ENCODE peak calls at places on chromosomes 12 and 14, in four cellular contexts. G is foreskin fibroblast, P is Peyer's patch, Z is spleen. A is an unnamed sample.

GRCh38 chr12:40727774-40728483 is 35.7 kb downstream of the CNTN1 start:
- DNase-seq in G (no peak), P (no peak), Z (no peak), A (no peak)

GRCh38 chr12:53005215-53005985 is 856 bp upstream of the EIF4B start:
- DNase-seq in G (no peak), P (peak; percentile 54), Z (peak; percentile 85), A (no peak)

GRCh38 chr12:89189448-89189847 is 162.9 kb downstream of the DUSP6 start:
- DNase-seq in G (no peak), P (no peak), Z (no peak), A (no peak)

GRCh38 chr12:3557136-3557697 is 66.2 kb downstream of the PRMT8 start:
- DNase-seq in G (no peak), P (no peak), Z (no peak), A (no peak)

GRCh38 chr12:115044073-115044472 is 360.1 kb upstream of the TBX3 start:
- DNase-seq in G (no peak), P (no peak), Z (no peak), A (no peak)

GRCh38 chr12:27709932-27710591 is 570 bp upstream of the MRPS35 start:
- DNase-seq in G (peak; percentile 22), P (no peak), Z (no peak), A (no peak)

GRCh38 chr12:132170094-132170636 is 25.9 kb downstream of the NOC4L start:
- DNase-seq in G (peak; percentile 43), P (no peak), Z (peak; percentile 59), A (peak; percentile 62)

GRCh38 chr14:32022938-32023466 is 54.1 kb upstream of the ARHGAP5 start:
- DNase-seq in G (no peak), P (no peak), Z (no peak), A (no peak)

GRCh38 chr14:95585971-95586620 is 51.2 kb downstream of the GLRX5 start:
- DNase-seq in G (no peak), P (no peak), Z (no peak), A (no peak)

GRCh38 chr14:32251530-32251929 is 48.5 kb upstream of the RNU6-8 start:
- DNase-seq in G (no peak), P (no peak), Z (no peak), A (no peak)

GRCh38 chr12:75478395-75478794 is 2.2 kb upstream of the GLIPR1 start:
- DNase-seq in G (peak; percentile 62), P (no peak), Z (no peak), A (no peak)

GRCh38 chr12:29113101-29113500 is 36.0 kb upstream of the FAR2 start:
- DNase-seq in G (peak; percentile 1), P (no peak), Z (no peak), A (peak; percentile 28)

GRCh38 chr12:6171409-6172015 is 28.7 kb upstream of the CD9 start:
- DNase-seq in G (no peak), P (no peak), Z (no peak), A (no peak)

GRCh38 chr12:106054016-106054415 is 84.7 kb downstream of the NUAK1 start:
- DNase-seq in G (no peak), P (no peak), Z (no peak), A (no peak)

GRCh38 chr12:125418902-125419564 is 353.8 kb downstream of the AACS start:
- DNase-seq in G (no peak), P (no peak), Z (no peak), A (no peak)

GRCh38 chr12:27524839-27525238 is 833 bp downstream of the PPFIBP1 start:
- DNase-seq in G (no peak), P (no peak), Z (no peak), A (no peak)

GRCh38 chr12:70049596-70050360 is 193.5 kb upstream of the CNOT2 start:
- DNase-seq in G (no peak), P (no peak), Z (no peak), A (no peak)

GRCh38 chr14:73763396-73763795 is 49.2 kb upstream of the PNMA1 start:
- DNase-seq in G (no peak), P (peak; percentile 19), Z (peak; percentile 6), A (no peak)

GRCh38 chr12:109999983-110000505 is 814 bp downstream of the ANKRD13A start:
- DNase-seq in G (peak; percentile 41), P (no peak), Z (peak; percentile 82), A (no peak)

GRCh38 chr12:65670775-65671174 is 153.5 kb upstream of the HMGA2 start:
- DNase-seq in G (no peak), P (no peak), Z (no peak), A (no peak)

GRCh38 chr12:131195796-131196195 is 242.1 kb downstream of the ADGRD1 start:
- DNase-seq in G (no peak), P (peak; percentile 38), Z (peak; percentile 72), A (no peak)

GRCh38 chr12:58139894-58140293 is 198.5 kb downstream of the ATP23 start:
- DNase-seq in G (no peak), P (no peak), Z (no peak), A (no peak)

GRCh38 chr12:18556081-18556645 is 181.6 kb downstream of the PLCZ1 start:
- DNase-seq in G (no peak), P (no peak), Z (no peak), A (no peak)

GRCh38 chr12:89636054-89636775 is 72.4 kb downstream of the ATP2B1 start:
- DNase-seq in G (peak; percentile 38), P (no peak), Z (no peak), A (no peak)

GRCh38 chr14:91315844-91316267 is 71.4 kb upstream of the GPR68 start:
- DNase-seq in G (no peak), P (no peak), Z (peak; percentile 94), A (no peak)

GRCh38 chr12:1324099-1324498 is 270.3 kb downstream of the FBXL14 start:
- DNase-seq in G (no peak), P (no peak), Z (no peak), A (no peak)

GRCh38 chr14:59254146-59254910 is 65.9 kb downstream of the DAAM1 start:
- DNase-seq in G (peak; percentile 94), P (no peak), Z (no peak), A (no peak)

GRCh38 chr12:50314629-50315312 is 31.5 kb upstream of the LIMA1 start:
- DNase-seq in G (peak; percentile 35), P (no peak), Z (no peak), A (no peak)
- TF ChIP-seq CTCF in G (peak; percentile 59), P (peak; percentile 37), Z (peak; percentile 48), A (peak; percentile 64)

GRCh38 chr12:119179335-119180021 is 747 bp downstream of the HSPB8 start:
- DNase-seq in G (no peak), P (no peak), Z (no peak), A (no peak)
- H3K4me3 ChIP-seq in G (peak overlapping the region; percentile 51), P (peak overlapping the region; percentile 42), Z (peak overlapping the region; percentile 35), A (peak overlapping the region; percentile 16)

DNA sequence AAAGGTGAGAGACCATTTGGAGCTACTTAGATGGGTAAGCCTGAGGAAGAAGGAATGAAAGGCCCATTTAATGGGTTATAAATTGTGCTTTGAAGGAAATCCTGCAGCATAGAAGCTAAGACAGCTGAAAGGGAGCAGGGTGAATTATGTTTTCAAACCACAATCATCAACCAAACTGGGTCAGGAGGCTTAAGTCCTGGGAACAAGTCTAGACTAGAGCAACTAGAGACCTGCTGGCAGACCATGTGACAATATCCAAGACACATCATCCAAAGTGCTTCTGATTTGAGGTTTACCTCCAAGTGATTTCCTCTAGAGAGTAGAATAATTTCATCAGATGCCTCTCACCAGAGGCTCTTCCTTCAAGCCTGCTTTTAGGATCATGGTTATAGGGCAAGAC is 53.7 kb downstream of the MAP3K9 start:
- DNase-seq in G (no peak), P (no peak), Z (no peak), A (no peak)
- TF ChIP-seq CTCF in G (no peak), P (no peak), Z (no peak), A (no peak)

GRCh38 chr14:61469771-61470170 is 148.4 kb downstream of the PRKCH start:
- DNase-seq in G (no peak), P (no peak), Z (no peak), A (no peak)

GRCh38 chr14:61472025-61472672 is 150.8 kb downstream of the PRKCH start:
- DNase-seq in G (peak; percentile 97), P (no peak), Z (peak; percentile 83), A (peak; percentile 97)

GRCh38 chr14:61471297-61471980 is 150.1 kb downstream of the PRKCH start:
- DNase-seq in G (no peak), P (no peak), Z (no peak), A (no peak)

GRCh38 chr14:61470261-61470953 is 149.0 kb downstream of the PRKCH start:
- DNase-seq in G (peak; percentile 96), P (no peak), Z (no peak), A (peak; percentile 87)

DNA sequence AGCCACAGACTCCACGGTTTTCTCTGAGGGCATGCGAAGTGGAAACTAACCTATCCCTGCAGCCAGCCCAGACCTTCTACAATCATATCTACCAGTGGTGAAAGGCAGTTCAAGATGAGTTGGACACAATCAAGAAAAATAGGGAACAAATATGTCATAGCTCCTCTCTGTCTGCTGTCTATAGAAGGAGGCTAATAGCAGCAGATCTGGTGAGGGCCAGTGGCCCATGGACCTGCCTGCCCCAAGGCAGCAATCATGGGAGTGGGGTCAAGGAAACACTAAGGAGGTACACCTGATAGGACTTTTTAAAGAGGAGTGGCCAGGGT is 149.5 kb downstream of the PRKCH start:
- DNase-seq in G (no peak), P (no peak), Z (no peak), A (no peak)
- H3K4me3 ChIP-seq in G (no peak overlapping the region), P (no peak overlapping the region), Z (no peak overlapping the region), A (no peak overlapping the region)

GRCh38 chr12:46207644-46208043 is 61.2 kb downstream of the SLC38A1 start:
- DNase-seq in G (no peak), P (no peak), Z (no peak), A (no peak)

GRCh38 chr12:46209165-46209564 is 59.7 kb downstream of the SLC38A1 start:
- DNase-seq in G (peak; percentile 29), P (no peak), Z (no peak), A (peak; percentile 32)

GRCh38 chr12:46208370-46208769 is 60.5 kb downstream of the SLC38A1 start:
- DNase-seq in G (no peak), P (no peak), Z (no peak), A (no peak)

GRCh38 chr12:46206471-46206870 is 62.4 kb downstream of the SLC38A1 start:
- DNase-seq in G (no peak), P (no peak), Z (no peak), A (no peak)

DNA sequence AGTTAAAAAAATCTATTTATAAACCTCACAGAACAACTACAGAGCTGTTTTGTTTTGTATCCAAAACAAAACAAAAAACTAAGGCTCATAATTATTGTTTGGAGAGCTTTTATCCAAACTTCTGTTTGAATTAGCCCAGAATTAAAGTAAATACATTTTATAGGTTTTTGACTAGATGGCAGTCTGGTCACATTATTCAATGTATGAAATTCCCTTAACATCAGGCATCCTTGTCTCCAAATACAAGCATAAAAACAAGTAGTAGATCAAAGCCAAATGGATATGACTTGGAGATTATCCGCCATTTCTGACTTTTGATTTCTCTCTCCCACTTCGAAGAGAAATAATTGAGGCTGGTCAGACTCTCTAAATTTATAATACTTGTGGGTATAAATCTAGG is 63.5 kb downstream of the SLC38A1 start:
- DNase-seq in G (no peak), P (no peak), Z (no peak), A (no peak)
- TF ChIP-seq CTCF in G (no peak), P (no peak), Z (no peak), A (no peak)

GRCh38 chr14:99741227-99741976 is 51.8 kb upstream of the EML1 start:
- DNase-seq in G (no peak), P (no peak), Z (no peak), A (no peak)
- H3K4me3 ChIP-seq in G (no peak overlapping the region), P (no peak overlapping the region), Z (no peak overlapping the region), A (no peak overlapping the region)

GRCh38 chr12:102976609-102977280 is 19.3 kb downstream of the ASCL1 start:
- DNase-seq in G (no peak), P (no peak), Z (no peak), A (no peak)
- TF ChIP-seq CTCF in G (no peak), P (no peak), Z (no peak), A (no peak)

GRCh38 chr14:101458536-101459391 is 102.5 kb upstream of the DIO3 start:
- DNase-seq in G (no peak), P (peak; percentile 29), Z (peak; percentile 54), A (no peak)
- H3K4me3 ChIP-seq in G (no peak overlapping the region), P (peak overlapping the region; percentile 21), Z (no peak overlapping the region), A (no peak overlapping the region)

A was measured in AG09309.